ENCODE peak calls at places on chromosomes 5 and 9, in seven cellular contexts. I is fibroblast of lung; J is activated B cell treated with CpG ODN at 0.5 μM for 24 hours; R is adrenal gland; S is brain microvascular endothelial cell; O is CD8-positive, alpha-beta T cell; W is lung. L is an unnamed sample.

GRCh38 chr5:77707786-77708185 is 68.4 kb downstream of the TBCA start:
- DNase-seq in S (peak), W (no peak), J (no peak), R (peak), O (no peak), I (no peak), L (no peak)

GRCh38 chr5:72860499-72860898 is 44.0 kb downstream of the TNPO1 start:
- DNase-seq in W (no peak), S (peak), O (no peak), I (peak), R (peak), J (no peak), L (no peak)

GRCh38 chr5:14741721-14742426 is 77.4 kb downstream of the OTULIN start:
- DNase-seq in O (no peak), I (no peak), S (no peak), R (no peak), J (no peak), W (no peak), L (no peak)

GRCh38 chr9:121884057-121884512 is 209.0 kb downstream of the TTLL11 start:
- DNase-seq in I (no peak), J (no peak), S (peak), W (no peak), O (no peak), R (no peak), L (no peak)

GRCh38 chr9:89661956-89662717 is 57.3 kb downstream of the GADD45G start:
- DNase-seq in I (peak), R (peak), J (no peak), O (no peak), W (peak), S (peak), L (peak)

GRCh38 chr9:130275156-130275555 is 9.6 kb downstream of the HMCN2 start:
- DNase-seq in J (no peak), O (no peak), R (no peak), W (no peak), S (no peak), I (no peak), L (no peak)

GRCh38 chr5:138096363-138096762 is 12.5 kb downstream of the WNT8A start:
- DNase-seq in O (no peak), S (no peak), R (no peak), W (no peak), J (no peak), I (no peak), L (no peak)

GRCh38 chr5:132459031-132459982 is 31.3 kb downstream of the IRF1 start:
- DNase-seq in R (no peak), J (no peak), S (peak), O (no peak), W (peak), I (peak), L (no peak)

GRCh38 chr5:146060221-146060585 is 45.2 kb downstream of the PLAC8L1 start:
- DNase-seq in R (no peak), I (no peak), J (no peak), O (no peak), S (no peak), W (no peak), L (no peak)

GRCh38 chr9:19133549-19134345 is 6.5 kb upstream of the PLIN2 start:
- DNase-seq in I (no peak), S (no peak), O (no peak), R (no peak), W (no peak), J (no peak), L (no peak)

GRCh38 chr5:14983666-14984441 is 112.3 kb upstream of the ANKH start:
- DNase-seq in I (no peak), O (peak), S (no peak), J (no peak), R (peak), W (no peak), L (no peak)

GRCh38 chr9:125486109-125486508 is 220.9 kb downstream of the MAPKAP1 start:
- DNase-seq in W (no peak), R (no peak), I (no peak), J (no peak), S (no peak), O (no peak), L (no peak)

GRCh38 chr5:149205625-149206523 is 64.6 kb downstream of the ABLIM3 start:
- DNase-seq in R (peak), S (peak), W (peak), I (peak), J (no peak), O (no peak), L (no peak)

GRCh38 chr9:82531795-82532194 is 531.1 kb downstream of the RASEF start:
- DNase-seq in J (no peak), O (no peak), S (no peak), W (no peak), R (no peak), I (no peak), L (no peak)

GRCh38 chr5:134466241-134467069 is 54.8 kb upstream of the CDKN2AIPNL start:
- DNase-seq in W (peak), O (peak), R (peak), S (peak), J (peak), I (peak), L (peak)

GRCh38 chr5:73437126-73438047 is 11.2 kb downstream of the FOXD1 start:
- DNase-seq in O (no peak), R (no peak), W (no peak), S (peak), I (peak), J (no peak), L (no peak)

GRCh38 chr5:151005975-151006576 is 14.3 kb upstream of the GPX3 start:
- DNase-seq in O (no peak), R (peak), J (no peak), W (peak), S (no peak), I (peak), L (peak)

GRCh38 chr9:130498298-130498917 is 53.6 kb downstream of the ASS1 start:
- DNase-seq in J (no peak), O (no peak), S (no peak), I (no peak), W (no peak), R (peak), L (no peak)

GRCh38 chr5:94777163-94777885 is 158.9 kb downstream of the SLF1 start:
- DNase-seq in O (no peak), S (no peak), J (no peak), W (no peak), R (no peak), I (peak), L (no peak)

GRCh38 chr5:119397518-119398380 is 41.9 kb downstream of the TNFAIP8 start:
- DNase-seq in O (no peak), S (peak), W (no peak), I (peak), J (no peak), R (no peak), L (no peak)

GRCh38 chr5:54533541-54534179 is 16.1 kb downstream of the SNX18 start:
- DNase-seq in R (no peak), W (no peak), J (no peak), I (peak), O (no peak), S (no peak), L (no peak)

GRCh38 chr5:502325-503079 is 21.7 kb downstream of the SLC9A3 start:
- DNase-seq in S (no peak), I (no peak), W (no peak), O (no peak), J (no peak), R (no peak), L (no peak)

GRCh38 chr5:68243681-68244080 is 28.1 kb downstream of the PIK3R1 start:
- DNase-seq in S (no peak), W (no peak), O (no peak), I (no peak), R (no peak), J (no peak), L (no peak)

GRCh38 chr9:132194508-132194907 is 32.6 kb downstream of the NTNG2 start:
- DNase-seq in W (no peak), J (no peak), R (no peak), O (no peak), S (no peak), I (no peak), L (no peak)

GRCh38 chr9:114655689-114656088 is 1.9 kb downstream of the TEX53 start:
- DNase-seq in R (no peak), I (peak), O (no peak), W (no peak), J (no peak), S (peak), L (no peak)

GRCh38 chr5:1203968-1204692 is 2.7 kb downstream of the SLC6A19 start:
- DNase-seq in R (no peak), W (no peak), I (no peak), O (no peak), J (no peak), S (no peak), L (no peak)

GRCh38 chr5:122602700-122603099 is 172.2 kb upstream of the SNX2 start:
- DNase-seq in S (no peak), I (peak), J (no peak), O (no peak), R (no peak), W (no peak), L (no peak)

GRCh38 chr5:88861213-88861612 is 21.8 kb downstream of the MEF2C start:
- DNase-seq in I (no peak), R (no peak), O (no peak), J (no peak), S (no peak), W (no peak), L (no peak)

GRCh38 chr5:40386293-40386692 is 293.4 kb upstream of the PTGER4 start:
- DNase-seq in I (no peak), O (no peak), W (no peak), J (no peak), S (peak), R (no peak), L (no peak)

GRCh38 chr9:38278457-38278856 is 114.0 kb upstream of the ALDH1B1 start:
- DNase-seq in I (no peak), O (peak), W (no peak), S (no peak), J (no peak), R (no peak), L (no peak)

GRCh38 chr9:127520941-127521918 is 69.9 kb downstream of the LRSAM1 start:
- DNase-seq in O (no peak), W (no peak), R (peak), I (peak), J (no peak), S (peak), L (no peak)

GRCh38 chr9:127522727-127523126 is 71.4 kb downstream of the LRSAM1 start:
- DNase-seq in S (no peak), W (no peak), J (no peak), O (no peak), R (no peak), I (no peak), L (no peak)

GRCh38 chr9:127524373-127524772 is 73.1 kb downstream of the LRSAM1 start:
- DNase-seq in I (no peak), J (no peak), S (no peak), R (no peak), O (no peak), W (no peak), L (no peak)

GRCh38 chr9:127521919-127522304 is 70.6 kb downstream of the LRSAM1 start:
- DNase-seq in R (no peak), S (no peak), O (no peak), J (no peak), I (no peak), W (no peak), L (no peak)

DNA sequence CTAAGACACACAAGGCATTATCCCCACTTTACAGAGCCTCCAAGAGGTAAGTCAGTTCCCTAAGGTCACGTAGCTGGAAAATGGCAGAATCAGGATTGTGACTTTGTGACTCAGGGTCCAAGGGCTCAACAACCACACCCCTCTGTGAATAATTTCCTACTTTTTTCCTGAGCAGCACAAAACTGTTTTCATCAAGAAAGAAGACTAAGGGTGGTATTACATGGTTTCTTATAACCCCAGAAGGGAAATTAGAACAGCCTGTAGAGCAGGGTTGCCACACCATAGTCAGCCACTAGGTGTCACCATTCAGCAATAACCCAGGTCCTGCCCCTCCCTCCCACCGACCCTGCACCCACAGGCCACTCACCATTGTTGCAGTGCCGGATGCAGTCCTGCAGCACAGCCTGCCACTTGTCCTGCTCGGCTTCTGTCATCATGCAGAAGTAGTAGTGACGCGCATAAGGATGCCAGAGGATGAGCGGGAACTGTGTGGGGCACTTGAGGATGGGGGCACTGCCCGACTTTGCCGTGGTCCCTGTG is 72.1 kb downstream of the LRSAM1 start:
- DNase-seq in O (no peak), R (no peak), S (peak), J (no peak), W (no peak), I (peak), L (no peak)
- TF ChIP-seq CTCF in O (no peak), R (peak), S (peak), J (no peak), W (no peak), I (peak), L (no peak)

DNA sequence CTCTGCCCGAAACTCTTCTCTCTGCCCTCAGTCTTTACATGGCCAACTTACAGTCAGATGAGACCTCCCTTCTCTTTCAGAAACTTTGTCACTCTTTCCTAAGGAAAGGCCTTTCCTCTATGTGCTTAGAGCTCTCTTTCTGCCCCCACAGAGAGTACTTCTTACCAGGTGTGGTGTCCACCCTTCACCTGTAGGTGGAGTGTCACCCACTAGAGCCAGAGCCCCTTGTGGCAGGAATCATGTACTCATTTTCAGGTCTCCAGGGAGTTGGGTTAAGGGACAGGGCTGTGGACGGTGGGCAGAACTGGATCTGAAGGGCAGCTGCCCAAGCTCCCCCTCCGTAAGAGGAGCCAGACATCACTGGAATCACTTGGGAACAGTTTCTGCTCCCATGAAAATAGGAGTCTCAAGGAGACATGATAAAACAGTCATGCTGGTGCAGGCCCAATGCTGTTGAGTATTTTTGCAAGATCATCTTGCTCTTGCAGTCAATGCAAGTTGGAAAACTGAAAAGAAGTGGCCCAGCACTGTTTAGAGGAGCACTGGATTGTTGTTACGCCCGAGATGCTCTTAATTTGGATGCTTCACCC is 436.7 kb downstream of the ZSWIM6 start:
- DNase-seq in J (no peak), O (no peak), W (no peak), S (peak), R (peak), I (no peak), L (no peak)
- TF ChIP-seq CTCF in J (no peak), O (no peak), W (no peak), S (peak), R (peak), I (peak), L (no peak)

GRCh38 chr9:75855509-75855908 is 35.0 kb upstream of the PCSK5 start:
- DNase-seq in J (no peak), I (peak), O (no peak), W (no peak), S (peak), R (peak), L (no peak)
- TF ChIP-seq CTCF in J (no peak), I (peak), O (no peak), W (no peak), S (peak), R (peak), L (no peak)

GRCh38 chr5:63959177-63959982 is 2.9 kb downstream of the HTR1A start:
- DNase-seq in O (no peak), I (no peak), J (no peak), W (no peak), R (no peak), S (no peak), L (no peak)
- TF ChIP-seq CTCF in O (no peak), I (no peak), J (no peak), W (no peak), R (no peak), S (no peak), L (no peak)

GRCh38 chr9:32552172-32552872 is at the start of the genes SMIM27 and TOPORS:
- DNase-seq in R (peak), J (peak), S (peak), O (peak), I (peak), W (peak), L (peak)
- TF ChIP-seq CTCF in R (no peak), J (no peak), S (no peak), O (no peak), I (no peak), W (no peak), L (no peak)

DNA sequence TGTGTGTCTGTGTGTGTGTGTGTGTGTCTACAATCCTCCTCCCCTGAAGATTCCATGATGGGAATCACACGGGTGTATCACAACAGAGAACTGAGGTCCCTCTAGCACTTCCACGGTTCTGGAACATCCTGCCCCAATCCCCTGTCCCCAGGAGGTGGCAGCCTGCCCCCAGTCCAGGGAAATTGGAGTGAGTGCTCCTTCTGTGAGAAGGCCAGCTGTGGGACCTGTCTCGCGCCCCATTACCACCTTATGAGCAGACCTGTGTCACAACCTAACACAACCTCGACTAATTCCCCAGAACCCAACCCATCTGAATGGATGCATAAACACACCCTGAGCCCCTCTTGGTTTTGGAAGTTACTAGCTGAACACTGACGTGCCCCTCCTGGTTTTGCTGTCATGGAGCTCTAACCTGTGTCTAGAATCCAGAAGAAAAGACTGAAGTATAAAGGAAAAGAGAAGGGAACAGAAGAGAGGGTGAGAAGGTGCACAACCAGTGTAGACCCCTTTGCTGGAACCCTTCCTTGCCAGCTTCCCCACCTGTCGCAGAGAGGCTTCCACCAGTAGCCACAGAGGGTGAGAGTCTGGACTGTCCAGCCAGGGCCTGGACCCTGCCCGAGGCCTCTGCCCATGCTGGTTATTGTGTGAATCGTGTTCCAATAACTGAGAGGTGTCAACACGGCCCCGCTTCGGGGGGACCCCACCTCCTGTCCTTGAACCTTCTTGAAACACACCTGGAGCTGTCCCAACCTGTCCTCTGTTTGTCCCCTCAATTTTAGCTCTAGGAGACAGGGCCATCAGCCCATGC is 3.4 kb downstream of the BTNL9 start:
- DNase-seq in R (no peak), W (peak), S (no peak), J (no peak), O (no peak), I (no peak), L (no peak)
- TF ChIP-seq CTCF in R (peak), W (no peak), S (no peak), J (no peak), O (no peak), I (no peak), L (no peak)